ENCODE peak calls at places on chromosome 1, in nine cellular contexts. C, F, N, V, T, E, B, U and W are unnamed samples.

GRCh38 chr1:19009126-19009881 is 52.8 kb upstream of the IFFO2 start:
- DNase-seq in C (no peak), F (no peak), N (no peak), V (no peak), T (no peak), E (no peak), B (peak; percentile 26), U (no peak), W (no peak)

GRCh38 chr1:3587133-3587733 is 24.1 kb downstream of the MEGF6 start:
- DNase-seq in C (peak; percentile 19), F (peak; percentile 43), N (no peak), V (peak; percentile 45), T (no peak), E (no peak), B (no peak), U (peak; percentile 85), W (no peak)

GRCh38 chr1:145785481-145785880 is 38.4 kb downstream of the RNF115 start:
- DNase-seq in C (no peak), F (peak; percentile 8), N (no peak), V (peak; percentile 46), T (no peak), E (no peak), B (no peak), U (no peak), W (no peak)

GRCh38 chr1:239703067-239703466 is 316.7 kb downstream of the CHRM3 start:
- DNase-seq in C (no peak), F (no peak), N (no peak), V (no peak), T (no peak), E (no peak), B (no peak), U (no peak), W (no peak)

GRCh38 chr1:185338719-185339622 is 21.9 kb upstream of the IVNS1ABP start:
- DNase-seq in C (peak; percentile 52), F (peak; percentile 48), N (no peak), V (no peak), T (peak; percentile 49), E (no peak), B (no peak), U (no peak), W (no peak)

GRCh38 chr1:160061376-160062100 is 8.4 kb downstream of the KCNJ10 start:
- DNase-seq in C (no peak), F (no peak), N (peak; percentile 43), V (no peak), T (no peak), E (no peak), B (no peak), U (no peak), W (peak; percentile 52)

GRCh38 chr1:30248373-30248772 is 475.0 kb downstream of the MATN1 start:
- DNase-seq in C (no peak), F (no peak), N (no peak), V (no peak), T (no peak), E (no peak), B (no peak), U (no peak), W (no peak)

GRCh38 chr1:17140279-17140678 is 21.0 kb upstream of the PADI2 start:
- DNase-seq in C (peak; percentile 54), F (peak; percentile 39), N (no peak), V (no peak), T (peak; percentile 66), E (no peak), B (no peak), U (no peak), W (no peak)

GRCh38 chr1:165241321-165241720 is 115.2 kb downstream of the LMX1A start:
- DNase-seq in C (no peak), F (no peak), N (no peak), V (no peak), T (no peak), E (no peak), B (no peak), U (no peak), W (no peak)
- H3K4me3 ChIP-seq in C (no peak overlapping the region), F (no peak overlapping the region), N (no peak overlapping the region), V (no peak overlapping the region), T (no peak overlapping the region), E (no peak overlapping the region), B (no peak overlapping the region), U (no peak overlapping the region), W (no peak overlapping the region)

DNA sequence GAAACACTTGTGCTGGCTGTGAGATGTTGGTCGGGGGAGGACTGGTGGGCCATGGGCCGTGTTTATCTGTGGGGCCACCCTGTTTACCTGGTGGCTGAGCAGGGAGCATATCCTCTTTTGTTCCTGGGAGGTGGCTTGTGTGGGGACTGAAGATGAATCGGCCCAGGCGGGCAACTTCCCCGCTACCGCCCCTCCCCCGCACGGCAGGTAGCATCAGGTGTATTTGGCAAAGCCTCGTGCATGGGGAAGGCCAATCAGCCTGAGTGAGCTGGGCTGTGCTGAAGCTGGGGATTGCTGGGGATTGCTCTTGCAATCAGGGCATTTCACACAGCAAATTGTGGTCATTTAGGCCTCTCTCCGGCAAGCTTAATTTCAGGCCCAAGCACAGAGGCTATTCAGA is 197.6 kb upstream of the POU3F1 start:
- DNase-seq in C (no peak), F (no peak), N (no peak), V (no peak), T (no peak), E (no peak), B (no peak), U (no peak), W (no peak)
- TF ChIP-seq CTCF in C (no peak), F (no peak), N (no peak), V (no peak), T (no peak), E (no peak), B (no peak), U (no peak), W (no peak)

GRCh38 chr1:234230414-234230862 is 142.8 kb upstream of the COA6 start:
- DNase-seq in C (no peak), F (no peak), N (no peak), V (no peak), T (peak; percentile 52), E (no peak), B (no peak), U (no peak), W (no peak)
- H3K4me3 ChIP-seq in C (no peak overlapping the region), F (no peak overlapping the region), N (no peak overlapping the region), V (no peak overlapping the region), T (no peak overlapping the region), E (no peak overlapping the region), B (no peak overlapping the region), U (no peak overlapping the region), W (no peak overlapping the region)

DNA sequence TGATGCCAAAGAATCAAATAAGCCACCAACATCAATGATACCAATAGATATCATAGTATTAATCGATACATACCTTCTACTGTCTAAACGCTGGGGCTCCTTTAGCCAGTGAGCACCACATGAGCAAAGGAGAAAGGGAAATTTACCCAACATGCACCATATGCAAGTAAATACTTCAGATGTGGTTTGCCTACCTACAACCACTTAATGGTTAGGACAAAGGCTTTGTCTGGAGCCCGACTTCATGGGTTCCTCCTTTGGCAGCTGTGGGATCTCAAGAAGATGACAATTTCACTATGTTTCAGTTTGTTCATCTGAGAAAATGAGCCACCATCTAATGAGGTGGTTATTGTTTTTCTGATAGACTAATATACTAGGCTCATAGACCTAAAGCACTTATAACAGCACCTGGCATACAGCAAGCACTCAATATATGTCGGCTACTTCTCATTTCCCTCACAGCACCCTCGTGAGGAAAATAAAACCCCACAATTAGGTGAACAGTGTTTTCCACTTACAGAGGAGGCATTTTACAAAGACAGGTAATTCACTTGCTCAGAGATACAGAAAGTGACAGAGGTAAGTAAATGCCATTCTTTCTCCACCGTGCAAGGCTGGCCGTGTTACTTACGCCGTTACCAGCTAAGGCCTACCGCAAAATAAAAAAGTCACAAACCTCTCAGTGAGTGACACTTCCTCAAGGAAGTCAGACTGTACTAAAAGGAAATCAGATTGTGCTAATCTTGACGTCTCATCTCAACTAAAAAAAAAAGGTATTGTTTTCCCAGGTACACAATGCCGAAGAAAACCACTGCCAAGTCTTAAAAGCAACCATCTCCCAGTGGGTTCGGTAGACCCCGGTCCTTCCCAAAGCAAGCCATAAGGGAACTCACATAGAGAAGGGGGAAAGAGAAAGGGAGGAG is 1.6 kb downstream of the TTC13 start:
- DNase-seq in C (no peak), F (no peak), N (no peak), V (no peak), T (no peak), E (no peak), B (no peak), U (no peak), W (no peak)
- TF ChIP-seq CTCF in C (no peak), F (no peak), N (no peak), V (no peak), T (no peak), E (no peak), B (no peak), U (no peak), W (no peak)

DNA sequence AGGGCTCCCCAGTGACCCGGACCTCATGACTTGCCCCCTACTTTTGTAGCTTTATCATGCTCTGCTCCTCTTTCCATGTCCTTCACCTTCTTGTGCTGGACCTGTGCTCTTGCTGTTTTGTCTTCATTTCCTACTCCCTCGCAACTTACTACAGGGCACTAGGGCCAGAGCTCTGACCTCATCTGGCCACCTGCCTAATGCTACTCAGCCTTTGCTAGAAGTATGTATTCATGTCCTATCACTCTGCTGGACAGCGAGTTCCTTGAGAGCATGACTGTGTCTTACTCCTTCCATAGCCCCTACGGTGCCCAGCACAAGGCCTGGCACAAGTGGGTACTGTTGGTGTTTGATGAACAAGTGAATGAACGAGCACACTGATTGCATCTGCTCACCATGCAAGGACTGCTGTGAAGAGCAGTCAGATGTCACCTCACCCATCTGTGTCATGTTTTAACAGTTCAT is 1.9 kb downstream of the MTFR1L start:
- DNase-seq in C (peak; percentile 47), F (peak; percentile 53), N (no peak), V (no peak), T (peak; percentile 46), E (no peak), B (no peak), U (no peak), W (peak; percentile 68)
- H3K4me3 ChIP-seq in C (peak overlapping the region; percentile 89), F (no peak overlapping the region), N (no peak overlapping the region), V (no peak overlapping the region), T (peak overlapping the region; percentile 83), E (peak overlapping the region; percentile 85), B (peak overlapping the region; percentile 86), U (no peak overlapping the region), W (peak overlapping the region; percentile 92)